ENCODE peak calls at places on chromosomes 2 and 18, in nine cellular contexts. Z is CD4-positive, alpha-beta T cell; I is AG04450; N is dorsolateral prefrontal cortex; S is OCI-LY7; L is body of pancreas; C is lower lobe of right lung; V is left ventricle myocardium inferior; U is neural progenitor cell. Q is an unnamed sample.
A peak's percentile ranks its signal among the peaks of the same experiment; 100 is the strongest.

GRCh38 chr2:133791191-133791590 is 222.9 kb upstream of the NCKAP5 start:
- DNase-seq in Z (no peak), C (no peak), L (no peak), U (no peak), I (peak; percentile 36), N (no peak), V (no peak), S (no peak), Q (no peak)

GRCh38 chr2:201419057-201419635 is 32.1 kb downstream of the TRAK2 start:
- DNase-seq in I (no peak), V (no peak), L (no peak), U (no peak), Z (no peak), S (no peak), N (no peak), C (no peak), Q (peak; percentile 14)

GRCh38 chr2:104702451-104702850 is 151.5 kb upstream of the POU3F3 start:
- DNase-seq in N (peak; percentile 12), V (no peak), L (no peak), I (no peak), Z (no peak), S (no peak), U (peak; percentile 81), C (no peak), Q (peak; percentile 2)

GRCh38 chr2:168194784-168195522 is 52.4 kb downstream of the STK39 start:
- DNase-seq in V (no peak), L (no peak), C (no peak), N (no peak), S (peak; percentile 27), Z (no peak), U (no peak), I (no peak), Q (no peak)

GRCh38 chr18:28960146-28960545 is 783.2 kb upstream of the CDH2 start:
- DNase-seq in N (no peak), C (no peak), S (no peak), L (no peak), Z (no peak), I (no peak), V (no peak), U (no peak), Q (no peak)

GRCh38 chr2:102262218-102263129 is 48.9 kb upstream of the IL1RL1 start:
- DNase-seq in V (no peak), Z (no peak), N (no peak), C (no peak), U (no peak), L (no peak), S (no peak), I (no peak), Q (no peak)

GRCh38 chr2:88959480-88960204 is 268.2 kb downstream of the RPIA start:
- DNase-seq in S (no peak), U (no peak), V (no peak), Z (no peak), I (no peak), L (no peak), C (no peak), N (no peak), Q (no peak)

GRCh38 chr2:106575955-106576354 is 88.8 kb downstream of the CD8B2 start:
- DNase-seq in V (peak; percentile 41), C (no peak), I (no peak), U (peak; percentile 73), N (no peak), S (no peak), Z (no peak), L (no peak), Q (no peak)

GRCh38 chr2:62706721-62707516 is 1.4 kb downstream of the EHBP1 start:
- DNase-seq in I (no peak), U (peak; percentile 9), C (no peak), N (no peak), S (no peak), L (no peak), Z (no peak), V (no peak), Q (no peak)

GRCh38 chr2:181430406-181431199 is 26.6 kb upstream of the ITGA4 start:
- DNase-seq in V (no peak), Z (no peak), S (peak; percentile 70), C (no peak), I (no peak), U (no peak), N (no peak), L (no peak), Q (no peak)

DNA sequence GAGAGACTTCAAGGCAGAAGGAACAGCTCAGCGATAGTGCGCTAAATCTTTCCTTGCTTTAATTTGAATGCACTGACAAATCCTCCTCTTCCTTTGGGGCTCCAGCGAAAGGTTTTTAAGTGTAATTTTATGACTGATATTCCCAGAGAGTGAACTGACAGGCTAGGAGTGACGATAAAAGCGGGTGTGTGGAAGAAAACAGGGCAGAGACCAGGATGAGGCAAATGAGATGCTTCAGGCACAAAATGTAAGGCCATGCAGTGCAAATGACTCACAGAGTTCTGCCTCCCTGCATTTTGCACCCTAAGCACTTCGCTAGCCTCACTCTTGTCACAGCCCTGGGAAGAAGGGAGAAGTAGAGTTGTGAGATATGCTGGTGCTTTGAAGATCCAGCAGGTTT is 14.7 kb downstream of the KLHL23 start:
- DNase-seq in N (no peak), Z (no peak), V (no peak), S (no peak), I (no peak), C (no peak), U (no peak), L (no peak), Q (no peak)
- H3K27ac ChIP-seq in N (no peak overlapping the region), Z (no peak overlapping the region), V (no peak overlapping the region), S (no peak overlapping the region), I (no peak overlapping the region), C (no peak overlapping the region), U (no peak overlapping the region), L (no peak overlapping the region), Q (no peak overlapping the region)

DNA sequence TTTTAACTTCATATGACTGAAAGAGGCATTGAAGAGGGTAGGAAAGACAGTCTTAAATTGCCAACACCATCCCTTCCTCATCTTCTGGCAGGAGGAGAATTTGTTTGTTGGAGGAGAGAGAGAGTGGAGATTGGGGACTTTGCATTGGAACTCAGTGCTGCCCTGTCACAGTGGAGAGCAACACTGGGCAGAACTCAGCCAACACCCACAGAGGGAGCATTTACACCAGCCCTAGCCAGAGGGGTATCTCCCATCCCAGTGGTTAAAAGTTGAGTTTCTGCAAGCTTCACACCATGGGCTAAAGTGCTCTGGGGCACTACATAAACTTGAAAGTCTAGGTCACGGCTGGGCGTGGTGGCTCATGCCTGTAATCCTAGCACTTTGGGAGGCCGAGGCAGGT is 174.1 kb downstream of the ANKRD30B start:
- DNase-seq in S (no peak), N (no peak), L (no peak), Z (no peak), C (no peak), U (no peak), I (no peak), V (no peak), Q (no peak)
- H3K27ac ChIP-seq in S (no peak overlapping the region), N (no peak overlapping the region), L (no peak overlapping the region), Z (no peak overlapping the region), C (no peak overlapping the region), U (no peak overlapping the region), I (no peak overlapping the region), V (no peak overlapping the region), Q (no peak overlapping the region)

GRCh38 chr2:108407864-108408729 is 30.3 kb downstream of the SULT1C4 start:
- DNase-seq in S (no peak), N (no peak), L (no peak), I (no peak), C (no peak), Z (no peak), U (no peak), V (no peak), Q (no peak)

GRCh38 chr2:108401800-108402199 is 24.0 kb downstream of the SULT1C4 start:
- DNase-seq in L (no peak), U (no peak), C (no peak), N (no peak), Z (no peak), I (no peak), V (no peak), S (no peak), Q (no peak)

GRCh38 chr2:108403494-108403893 is 25.7 kb downstream of the SULT1C4 start:
- DNase-seq in Z (no peak), N (no peak), S (no peak), U (peak; percentile 23), I (peak; percentile 18), L (no peak), V (no peak), C (no peak), Q (no peak)

GRCh38 chr2:108409768-108410167 is 32.0 kb downstream of the SULT1C4 start:
- DNase-seq in S (no peak), L (no peak), Z (no peak), I (peak; percentile 48), V (no peak), U (no peak), N (no peak), C (no peak), Q (no peak)

DNA sequence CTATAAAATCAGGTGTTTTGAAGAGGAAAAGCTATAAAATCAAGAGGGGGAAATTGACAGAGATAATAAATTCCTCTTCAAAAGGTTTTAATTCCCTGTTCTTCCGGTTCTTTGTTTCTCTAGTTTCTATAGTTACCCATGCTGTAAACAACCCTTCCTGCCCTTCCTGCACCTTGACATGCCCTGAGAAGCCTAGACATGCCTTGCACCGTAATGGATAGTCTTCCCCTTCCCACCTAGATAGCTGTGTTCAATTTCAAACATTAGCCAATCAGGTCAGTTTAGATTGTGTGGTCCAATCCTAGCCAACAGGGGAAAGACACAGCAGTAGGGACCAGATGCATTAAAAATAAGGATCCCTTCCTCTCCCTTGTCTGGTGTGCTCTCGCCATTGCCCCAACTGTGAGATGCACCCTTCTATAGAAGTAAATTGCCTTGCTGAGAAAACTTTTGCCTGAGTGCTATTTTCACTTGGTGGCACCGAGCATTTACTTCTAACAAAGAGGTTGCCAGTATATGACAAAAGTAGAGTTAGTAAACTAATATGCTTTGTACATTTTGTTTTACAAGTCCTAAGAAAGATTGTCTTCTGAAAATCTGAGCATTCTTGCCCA is 27.1 kb downstream of the SULT1C4 start:
- DNase-seq in N (no peak), U (no peak), V (no peak), I (no peak), C (no peak), L (no peak), Z (no peak), S (no peak), Q (no peak)
- H3K27ac ChIP-seq in N (no peak overlapping the region), U (no peak overlapping the region), V (no peak overlapping the region), I (no peak overlapping the region), C (no peak overlapping the region), L (no peak overlapping the region), Z (no peak overlapping the region), S (no peak overlapping the region), Q (no peak overlapping the region)

GRCh38 chr18:23689031-23689615 is at the start of gene LAMA3:
- DNase-seq in N (no peak), C (peak; percentile 82), U (peak; percentile 81), I (no peak), L (peak; percentile 58), V (peak; percentile 69), Z (peak; percentile 3), S (no peak), Q (no peak)

GRCh38 chr18:23690505-23691068 is 1.3 kb downstream of the LAMA3 start:
- DNase-seq in L (no peak), V (no peak), U (peak; percentile 34), I (no peak), N (no peak), S (no peak), C (no peak), Z (no peak), Q (no peak)

GRCh38 chr18:23693849-23694248 is 4.6 kb downstream of the LAMA3 start:
- DNase-seq in U (no peak), V (no peak), C (no peak), S (no peak), I (no peak), N (no peak), Z (no peak), L (no peak), Q (no peak)

GRCh38 chr18:23688528-23688927 is 725 bp upstream of the LAMA3 start:
- DNase-seq in S (no peak), I (no peak), V (no peak), U (no peak), C (no peak), L (no peak), N (no peak), Z (no peak), Q (no peak)

GRCh38 chr18:23689616-23690504 is 607 bp downstream of the LAMA3 start:
- DNase-seq in S (no peak), V (peak; percentile 18), C (peak; percentile 54), I (no peak), L (peak; percentile 23), Z (no peak), U (peak; percentile 25), N (no peak), Q (no peak)
- H3K27ac ChIP-seq in S (no peak overlapping the region), V (peak overlapping the region; percentile 70), C (peak overlapping the region; percentile 77), I (no peak overlapping the region), L (peak overlapping the region; percentile 3), Z (no peak overlapping the region), U (no peak overlapping the region), N (no peak overlapping the region), Q (peak overlapping the region; percentile 32)